ENCODE peak calls at places on chromosomes 7 and 10, in four cellular contexts. A, O, D and C are unnamed samples.

GRCh38 chr7:39527296-39527695 is 38.9 kb upstream of the YAE1 start:
- DNase-seq in A (no peak), O (no peak), D (no peak), C (no peak)

GRCh38 chr10:123266981-123267380 is 112.8 kb downstream of the BUB3 start:
- DNase-seq in A (no peak), O (no peak), D (no peak), C (no peak)

GRCh38 chr10:75853085-75853484 is 421.7 kb downstream of the LRMDA start:
- DNase-seq in A (peak), O (peak), D (peak), C (no peak)

GRCh38 chr10:99533496-99534455 is 1.0 kb downstream of the NKX2-3 start:
- DNase-seq in A (peak), O (no peak), D (no peak), C (no peak)

GRCh38 chr10:75208177-75208576 is 2.4 kb upstream of the VDAC2 start:
- DNase-seq in A (no peak), O (no peak), D (no peak), C (no peak)

GRCh38 chr10:102004376-102004775 is 51.6 kb downstream of the ARMH3 start:
- DNase-seq in A (no peak), O (no peak), D (no peak), C (no peak)

GRCh38 chr7:30851651-30852359 is 59.8 kb upstream of the AQP1 start:
- DNase-seq in A (peak), O (no peak), D (no peak), C (no peak)

GRCh38 chr10:13347235-13348156 is 597 bp downstream of the SEPHS1 start:
- DNase-seq in A (peak), O (peak), D (peak), C (peak)

GRCh38 chr7:45984386-45985295 is 63.6 kb upstream of the IGFBP3 start:
- DNase-seq in A (no peak), O (peak), D (no peak), C (peak)

GRCh38 chr7:155295511-155295910 is 2.2 kb upstream of the INSIG1 start:
- DNase-seq in A (no peak), O (no peak), D (no peak), C (no peak)

GRCh38 chr7:3399858-3400257 is 98.8 kb downstream of the SDK1 start:
- DNase-seq in A (peak), O (peak), D (peak), C (peak)

GRCh38 chr7:129607471-129608120 is 3.9 kb upstream of the NRF1 start:
- DNase-seq in A (peak), O (peak), D (peak), C (peak)

GRCh38 chr10:88091490-88092061 is 228.2 kb downstream of the PTEN start:
- DNase-seq in A (no peak), O (peak), D (no peak), C (peak)

GRCh38 chr7:108533712-108534111 is 7.8 kb upstream of the PNPLA8 start:
- DNase-seq in A (no peak), O (no peak), D (no peak), C (no peak)

GRCh38 chr10:44864042-44864436 is 47.1 kb upstream of the TMEM72 start:
- DNase-seq in A (peak), O (peak), D (no peak), C (no peak)

GRCh38 chr10:49080965-49081364 is 34.4 kb downstream of the VSTM4 start:
- DNase-seq in A (no peak), O (no peak), D (no peak), C (peak)

GRCh38 chr7:114922151-114922651 is 307 bp downstream of the MDFIC start:
- DNase-seq in A (peak), O (peak), D (no peak), C (peak)

GRCh38 chr10:20631229-20631628 is 265.9 kb downstream of the NEBL start:
- DNase-seq in A (no peak), O (no peak), D (no peak), C (no peak)